ENCODE peak calls at places on chromosomes 2 and 18, in nine cellular contexts. K, Q, P, X, S, O, T, I and E are unnamed samples.
A peak's percentile ranks its signal among the peaks of the same experiment; 100 is the strongest.

GRCh38 chr2:6845312-6845711 is 20.4 kb downstream of the CMPK2 start:
- DNase-seq in Q (no peak), P (no peak), O (no peak), T (no peak), I (no peak), S (no peak), X (peak; percentile 41), K (no peak), E (no peak)

GRCh38 chr2:118167026-118167425 is 78.8 kb downstream of the INSIG2 start:
- DNase-seq in T (no peak), P (no peak), S (no peak), I (no peak), O (no peak), X (no peak), K (no peak), Q (no peak), E (no peak)

GRCh38 chr2:111121873-111122630 is 1.3 kb downstream of the BCL2L11 start:
- DNase-seq in X (peak; percentile 94), K (peak; percentile 86), O (no peak), P (peak; percentile 91), Q (peak; percentile 90), I (peak; percentile 92), S (peak; percentile 97), T (peak; percentile 74), E (peak; percentile 87)

GRCh38 chr18:55152801-55153200 is 193.5 kb upstream of the CCDC68 start:
- DNase-seq in T (no peak), O (no peak), K (no peak), X (no peak), Q (no peak), P (no peak), I (no peak), S (no peak), E (no peak)

GRCh38 chr2:180291552-180292421 is 284.7 kb upstream of the CWC22 start:
- DNase-seq in X (no peak), P (no peak), T (no peak), S (no peak), I (no peak), K (no peak), O (no peak), Q (no peak), E (no peak)

GRCh38 chr2:33511141-33511540 is 34.7 kb downstream of the RASGRP3 start:
- DNase-seq in P (no peak), O (no peak), I (no peak), Q (no peak), K (no peak), S (no peak), X (no peak), T (no peak), E (no peak)

GRCh38 chr2:240986787-240987411 is 11.5 kb upstream of the SNED1 start:
- DNase-seq in T (no peak), S (peak; percentile 72), O (no peak), X (no peak), K (no peak), P (peak; percentile 28), I (peak; percentile 82), Q (peak; percentile 72), E (peak; percentile 67)

GRCh38 chr2:204031056-204031455 is 94.5 kb downstream of the ICOS start:
- DNase-seq in I (no peak), K (no peak), X (no peak), O (no peak), Q (no peak), P (no peak), S (no peak), T (no peak), E (no peak)

GRCh38 chr2:10877691-10878111 is 34.0 kb upstream of the KCNF1 start:
- DNase-seq in I (no peak), O (no peak), T (no peak), S (no peak), Q (peak; percentile 23), K (no peak), P (no peak), X (no peak), E (no peak)

GRCh38 chr2:151193576-151193975 is 68.1 kb downstream of the RBM43 start:
- DNase-seq in Q (no peak), S (no peak), T (no peak), O (no peak), K (no peak), P (no peak), X (no peak), I (no peak), E (no peak)

GRCh38 chr2:74856004-74856578 is 22.2 kb downstream of the HK2 start:
- DNase-seq in X (no peak), O (no peak), P (peak; percentile 67), I (no peak), Q (peak; percentile 88), K (peak; percentile 90), S (no peak), T (no peak), E (no peak)

GRCh38 chr2:136325844-136326291 is 207.9 kb upstream of the CXCR4 start:
- DNase-seq in P (no peak), X (no peak), O (no peak), S (no peak), Q (no peak), K (no peak), I (no peak), T (no peak), E (no peak)

GRCh38 chr18:77138270-77138669 is 5.7 kb upstream of the MBP start:
- DNase-seq in K (no peak), Q (peak; percentile 65), X (no peak), T (no peak), I (no peak), P (no peak), O (no peak), S (no peak), E (peak; percentile 41)

GRCh38 chr2:239502430-239503221 is 101.8 kb upstream of the HDAC4 start:
- DNase-seq in K (no peak), S (no peak), O (no peak), T (no peak), I (no peak), X (no peak), P (no peak), Q (peak; percentile 92), E (no peak)

GRCh38 chr2:238502088-238502810 is 75.5 kb downstream of the ASB1 start:
- DNase-seq in T (no peak), O (no peak), I (no peak), P (no peak), Q (no peak), K (no peak), S (peak; percentile 19), X (no peak), E (no peak)

GRCh38 chr18:341102-341501 is 73.3 kb upstream of the THOC1 start:
- DNase-seq in T (no peak), O (no peak), X (no peak), I (no peak), K (no peak), S (no peak), Q (no peak), P (no peak), E (no peak)

GRCh38 chr2:157592983-157593382 is 35.7 kb downstream of the ACVR1C start:
- DNase-seq in Q (no peak), K (peak; percentile 4), S (no peak), T (no peak), X (no peak), I (no peak), P (no peak), O (no peak), E (no peak)

GRCh38 chr2:177397501-177398289 is 5.1 kb downstream of the AGPS start:
- DNase-seq in S (no peak), K (peak; percentile 97), O (no peak), Q (no peak), T (no peak), I (peak; percentile 73), P (peak; percentile 19), X (no peak), E (no peak)

GRCh38 chr2:177245010-177245422 is 19.5 kb downstream of the NFE2L2 start:
- DNase-seq in S (no peak), O (no peak), P (no peak), K (no peak), Q (no peak), X (no peak), I (no peak), T (no peak), E (no peak)

GRCh38 chr18:2150566-2150965 is 420.7 kb downstream of the METTL4 start:
- DNase-seq in T (no peak), Q (no peak), K (no peak), I (no peak), P (no peak), O (no peak), X (no peak), S (no peak), E (no peak)
- TF ChIP-seq CTCF in T (no peak), Q (no peak), K (no peak), I (no peak), P (no peak), O (no peak), X (no peak), S (no peak), E (no peak)

GRCh38 chr2:127810637-127811396 is at the start of gene WDR33:
- DNase-seq in I (peak; percentile 95), Q (peak; percentile 96), P (peak; percentile 96), T (peak; percentile 87), S (peak; percentile 97), O (peak; percentile 87), K (peak; percentile 94), X (peak; percentile 97), E (peak; percentile 90)
- TF ChIP-seq POLR2A in I (peak; percentile 55), Q (peak; percentile 81), P (peak; percentile 83), T (peak; percentile 81), S (peak; percentile 76), O (peak; percentile 92), K (peak; percentile 99), X (peak; percentile 98), E (peak; percentile 90)

GRCh38 chr2:152890746-152891145 is 172.3 kb downstream of the ARL6IP6 start:
- DNase-seq in S (no peak), Q (no peak), X (no peak), K (no peak), O (no peak), P (no peak), I (no peak), T (no peak), E (peak; percentile 8)

GRCh38 chr2:152894051-152894450 is 175.6 kb downstream of the ARL6IP6 start:
- DNase-seq in P (no peak), X (no peak), Q (no peak), T (no peak), K (no peak), S (no peak), I (no peak), O (no peak), E (no peak)
- TF ChIP-seq POLR2AphosphoS5 in P (no peak), X (no peak), Q (no peak), T (no peak), K (no peak), S (no peak), I (no peak), O (no peak), E (no peak)

GRCh38 chr18:57644540-57644939 is 22.9 kb upstream of the NARS1 start:
- DNase-seq in O (no peak), T (no peak), Q (no peak), I (no peak), P (no peak), K (no peak), S (no peak), X (no peak), E (no peak)
- TF ChIP-seq CTCF in O (no peak), T (no peak), Q (no peak), I (no peak), P (no peak), K (peak; percentile 22), S (peak; percentile 10), X (no peak), E (no peak)